ENCODE peak calls at places on chromosomes 1 and 21, in eight cellular contexts. One of them, this sample, is unnamed.

GRCh38 chr1:21938791-21939538 is 1.9 kb upstream of the HSPG2 start:
- DNase-seq in HFF-Myc: no peak
- DNase-seq in uterus: no peak
- DNase-seq in A673: no peak
- DNase-seq in fibroblast of the aortic adventitia: peak
- DNase-seq in AG10803: no peak
- DNase-seq in foreskin keratinocyte: peak
- DNase-seq in brain microvascular endothelial cell: no peak
- DNase-seq in this sample: no peak

GRCh38 chr1:172999349-172999748 is 51.4 kb downstream of the TNFSF18 start:
- DNase-seq in foreskin keratinocyte: no peak
- DNase-seq in brain microvascular endothelial cell: no peak
- DNase-seq in AG10803: no peak
- DNase-seq in A673: no peak
- DNase-seq in uterus: no peak
- DNase-seq in fibroblast of the aortic adventitia: peak
- DNase-seq in HFF-Myc: no peak
- DNase-seq in this sample: no peak

GRCh38 chr1:219790834-219791615 is 137.3 kb downstream of the SLC30A10 start:
- DNase-seq in A673: no peak
- DNase-seq in brain microvascular endothelial cell: peak
- DNase-seq in foreskin keratinocyte: no peak
- DNase-seq in AG10803: peak
- DNase-seq in uterus: no peak
- DNase-seq in fibroblast of the aortic adventitia: peak
- DNase-seq in HFF-Myc: no peak
- DNase-seq in this sample: no peak

GRCh38 chr1:10625554-10625953 is 150.8 kb downstream of the PEX14 start:
- DNase-seq in brain microvascular endothelial cell: no peak
- DNase-seq in A673: no peak
- DNase-seq in HFF-Myc: peak
- DNase-seq in AG10803: peak
- DNase-seq in uterus: peak
- DNase-seq in fibroblast of the aortic adventitia: no peak
- DNase-seq in foreskin keratinocyte: no peak
- DNase-seq in this sample: no peak

GRCh38 chr1:201229771-201230635 is 39.4 kb downstream of the IGFN1 start:
- DNase-seq in fibroblast of the aortic adventitia: peak
- DNase-seq in A673: no peak
- DNase-seq in HFF-Myc: peak
- DNase-seq in AG10803: peak
- DNase-seq in uterus: no peak
- DNase-seq in brain microvascular endothelial cell: peak
- DNase-seq in foreskin keratinocyte: peak
- DNase-seq in this sample: peak

GRCh38 chr1:53604291-53604919 is 134.6 kb downstream of the GLIS1 start:
- DNase-seq in brain microvascular endothelial cell: no peak
- DNase-seq in fibroblast of the aortic adventitia: no peak
- DNase-seq in AG10803: no peak
- DNase-seq in uterus: no peak
- DNase-seq in HFF-Myc: no peak
- DNase-seq in foreskin keratinocyte: no peak
- DNase-seq in A673: no peak
- DNase-seq in this sample: no peak

GRCh38 chr1:225462714-225463574 is 35.1 kb upstream of the LBR start:
- DNase-seq in foreskin keratinocyte: no peak
- DNase-seq in uterus: peak
- DNase-seq in brain microvascular endothelial cell: no peak
- DNase-seq in fibroblast of the aortic adventitia: no peak
- DNase-seq in AG10803: no peak
- DNase-seq in A673: peak
- DNase-seq in HFF-Myc: no peak
- DNase-seq in this sample: no peak

GRCh38 chr21:41939391-41939790 is 14.4 kb downstream of the C2CD2 start:
- DNase-seq in AG10803: no peak
- DNase-seq in A673: no peak
- DNase-seq in brain microvascular endothelial cell: no peak
- DNase-seq in uterus: no peak
- DNase-seq in fibroblast of the aortic adventitia: no peak
- DNase-seq in foreskin keratinocyte: no peak
- DNase-seq in HFF-Myc: no peak
- DNase-seq in this sample: no peak

GRCh38 chr1:21497466-21498061 is 11.7 kb upstream of the ALPL start:
- DNase-seq in fibroblast of the aortic adventitia: no peak
- DNase-seq in brain microvascular endothelial cell: no peak
- DNase-seq in HFF-Myc: no peak
- DNase-seq in A673: no peak
- DNase-seq in uterus: no peak
- DNase-seq in foreskin keratinocyte: no peak
- DNase-seq in AG10803: no peak
- DNase-seq in this sample: no peak

GRCh38 chr1:211482306-211482705 is 9.7 kb downstream of the RD3 start:
- DNase-seq in HFF-Myc: no peak
- DNase-seq in foreskin keratinocyte: no peak
- DNase-seq in brain microvascular endothelial cell: no peak
- DNase-seq in AG10803: no peak
- DNase-seq in A673: no peak
- DNase-seq in fibroblast of the aortic adventitia: no peak
- DNase-seq in uterus: no peak
- DNase-seq in this sample: no peak

GRCh38 chr1:197761654-197762053 is 13.6 kb downstream of the DENND1B start:
- DNase-seq in fibroblast of the aortic adventitia: no peak
- DNase-seq in uterus: no peak
- DNase-seq in foreskin keratinocyte: no peak
- DNase-seq in A673: no peak
- DNase-seq in AG10803: no peak
- DNase-seq in brain microvascular endothelial cell: no peak
- DNase-seq in HFF-Myc: no peak
- DNase-seq in this sample: no peak

GRCh38 chr1:237507005-237507404 is 383.7 kb downstream of the ZP4 start:
- DNase-seq in HFF-Myc: no peak
- DNase-seq in A673: no peak
- DNase-seq in fibroblast of the aortic adventitia: no peak
- DNase-seq in AG10803: no peak
- DNase-seq in brain microvascular endothelial cell: no peak
- DNase-seq in foreskin keratinocyte: no peak
- DNase-seq in uterus: no peak
- DNase-seq in this sample: no peak

GRCh38 chr21:45421071-45421845 is 16.3 kb downstream of the COL18A1 start:
- DNase-seq in HFF-Myc: no peak
- DNase-seq in foreskin keratinocyte: peak
- DNase-seq in uterus: no peak
- DNase-seq in fibroblast of the aortic adventitia: no peak
- DNase-seq in A673: no peak
- DNase-seq in brain microvascular endothelial cell: no peak
- DNase-seq in AG10803: no peak
- DNase-seq in this sample: no peak

GRCh38 chr1:176119549-176119948 is 87.5 kb downstream of the COP1 start:
- DNase-seq in uterus: no peak
- DNase-seq in AG10803: peak
- DNase-seq in HFF-Myc: no peak
- DNase-seq in fibroblast of the aortic adventitia: peak
- DNase-seq in foreskin keratinocyte: peak
- DNase-seq in A673: peak
- DNase-seq in brain microvascular endothelial cell: no peak
- DNase-seq in this sample: no peak

GRCh38 chr1:116115476-116115875 is 4.3 kb downstream of the MAB21L3 start:
- DNase-seq in uterus: no peak
- DNase-seq in HFF-Myc: no peak
- DNase-seq in brain microvascular endothelial cell: peak
- DNase-seq in AG10803: peak
- DNase-seq in A673: peak
- DNase-seq in foreskin keratinocyte: peak
- DNase-seq in fibroblast of the aortic adventitia: peak
- DNase-seq in this sample: no peak

GRCh38 chr1:47585141-47585902 is 147.5 kb downstream of the FOXD2 start:
- DNase-seq in uterus: no peak
- DNase-seq in AG10803: no peak
- DNase-seq in A673: no peak
- DNase-seq in brain microvascular endothelial cell: no peak
- DNase-seq in HFF-Myc: no peak
- DNase-seq in fibroblast of the aortic adventitia: no peak
- DNase-seq in foreskin keratinocyte: no peak
- DNase-seq in this sample: no peak

GRCh38 chr1:159211331-159212136 is 6.9 kb downstream of the ACKR1 start:
- DNase-seq in brain microvascular endothelial cell: no peak
- DNase-seq in AG10803: no peak
- DNase-seq in HFF-Myc: no peak
- DNase-seq in A673: peak
- DNase-seq in uterus: peak
- DNase-seq in fibroblast of the aortic adventitia: peak
- DNase-seq in foreskin keratinocyte: no peak
- DNase-seq in this sample: peak

GRCh38 chr1:52182874-52183400 is 41.0 kb downstream of the ZFYVE9 start:
- DNase-seq in A673: no peak
- DNase-seq in AG10803: no peak
- DNase-seq in foreskin keratinocyte: no peak
- DNase-seq in uterus: no peak
- DNase-seq in HFF-Myc: no peak
- DNase-seq in fibroblast of the aortic adventitia: no peak
- DNase-seq in brain microvascular endothelial cell: no peak
- DNase-seq in this sample: no peak

GRCh38 chr1:32992489-32993214 is 28.0 kb upstream of the RNF19B start:
- DNase-seq in uterus: peak
- DNase-seq in AG10803: peak
- DNase-seq in HFF-Myc: peak
- DNase-seq in fibroblast of the aortic adventitia: peak
- DNase-seq in foreskin keratinocyte: peak
- DNase-seq in A673: peak
- DNase-seq in brain microvascular endothelial cell: peak
- DNase-seq in this sample: peak

GRCh38 chr1:40315795-40316594 is 1.1 kb downstream of the COL9A2 start:
- DNase-seq in A673: peak
- DNase-seq in foreskin keratinocyte: peak
- DNase-seq in uterus: no peak
- DNase-seq in HFF-Myc: no peak
- DNase-seq in fibroblast of the aortic adventitia: no peak
- DNase-seq in brain microvascular endothelial cell: no peak
- DNase-seq in AG10803: no peak
- DNase-seq in this sample: peak

GRCh38 chr1:8182034-8182761 is 135.7 kb upstream of the SLC45A1 start:
- DNase-seq in foreskin keratinocyte: peak
- DNase-seq in HFF-Myc: no peak
- DNase-seq in brain microvascular endothelial cell: peak
- DNase-seq in AG10803: peak
- DNase-seq in fibroblast of the aortic adventitia: peak
- DNase-seq in A673: no peak
- DNase-seq in uterus: no peak
- DNase-seq in this sample: no peak

GRCh38 chr1:58367217-58367616 is 179.3 kb downstream of the OMA1 start:
- DNase-seq in foreskin keratinocyte: no peak
- DNase-seq in AG10803: no peak
- DNase-seq in brain microvascular endothelial cell: no peak
- DNase-seq in A673: no peak
- DNase-seq in uterus: no peak
- DNase-seq in HFF-Myc: no peak
- DNase-seq in fibroblast of the aortic adventitia: no peak
- DNase-seq in this sample: no peak
- TF ChIP-seq CTCF in foreskin keratinocyte: no peak
- TF ChIP-seq CTCF in AG10803: no peak
- TF ChIP-seq CTCF in brain microvascular endothelial cell: no peak
- TF ChIP-seq CTCF in A673: no peak
- TF ChIP-seq CTCF in uterus: no peak
- TF ChIP-seq CTCF in HFF-Myc: no peak
- TF ChIP-seq CTCF in fibroblast of the aortic adventitia: no peak
- TF ChIP-seq CTCF in this sample: no peak

DNA sequence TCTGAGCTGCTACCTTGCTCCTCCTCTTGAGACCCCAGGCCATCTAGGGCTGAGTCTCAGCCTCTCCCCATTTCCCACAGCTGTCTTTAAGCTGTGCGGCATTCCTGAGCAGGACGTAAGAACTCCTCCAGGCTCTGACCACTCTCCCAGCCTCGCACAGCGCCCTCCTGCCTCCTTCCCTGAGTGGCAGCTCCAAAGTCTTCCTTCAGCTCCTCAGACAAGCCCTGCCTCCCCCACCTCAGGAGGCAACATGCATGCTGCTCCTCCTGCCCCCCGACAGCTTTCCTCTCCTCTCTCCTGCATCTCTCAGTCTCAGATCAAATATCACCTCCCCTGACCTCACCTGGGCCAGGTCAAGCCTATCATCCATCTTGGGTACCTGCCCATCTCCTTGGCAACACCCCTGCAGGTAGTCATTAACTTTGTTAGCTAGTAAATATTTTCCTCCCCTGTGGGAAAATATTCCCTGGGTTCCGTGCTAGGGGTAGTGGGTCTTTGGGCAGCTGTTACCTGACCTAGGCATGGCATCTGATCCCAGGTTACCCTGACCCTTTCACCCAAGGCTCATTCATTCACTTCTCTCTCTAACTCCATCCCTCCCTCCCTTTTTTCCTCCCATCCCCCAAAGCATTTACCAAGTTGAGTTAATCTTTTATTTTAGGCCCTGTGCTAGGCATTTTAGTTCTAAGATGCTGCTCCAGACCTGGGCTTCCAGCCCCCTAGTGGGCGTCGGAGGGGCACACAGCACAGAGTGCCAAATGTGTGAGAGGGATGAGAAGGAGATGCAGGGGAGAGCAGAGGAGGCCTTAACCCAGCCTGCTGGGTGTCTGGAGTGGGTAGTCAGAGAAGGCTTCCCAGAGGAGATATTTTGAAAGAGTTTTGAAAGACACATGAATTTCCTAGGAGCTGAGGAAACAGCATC is 419.9 kb downstream of the PTPRU start:
- DNase-seq in uterus: no peak
- DNase-seq in fibroblast of the aortic adventitia: no peak
- DNase-seq in brain microvascular endothelial cell: no peak
- DNase-seq in A673: peak
- DNase-seq in foreskin keratinocyte: no peak
- DNase-seq in HFF-Myc: no peak
- DNase-seq in AG10803: no peak
- DNase-seq in this sample: no peak
- TF ChIP-seq CTCF in uterus: no peak
- TF ChIP-seq CTCF in fibroblast of the aortic adventitia: peak
- TF ChIP-seq CTCF in brain microvascular endothelial cell: peak
- TF ChIP-seq CTCF in A673: peak
- TF ChIP-seq CTCF in foreskin keratinocyte: peak
- TF ChIP-seq CTCF in HFF-Myc: peak
- TF ChIP-seq CTCF in AG10803: peak
- TF ChIP-seq CTCF in this sample: no peak

DNA sequence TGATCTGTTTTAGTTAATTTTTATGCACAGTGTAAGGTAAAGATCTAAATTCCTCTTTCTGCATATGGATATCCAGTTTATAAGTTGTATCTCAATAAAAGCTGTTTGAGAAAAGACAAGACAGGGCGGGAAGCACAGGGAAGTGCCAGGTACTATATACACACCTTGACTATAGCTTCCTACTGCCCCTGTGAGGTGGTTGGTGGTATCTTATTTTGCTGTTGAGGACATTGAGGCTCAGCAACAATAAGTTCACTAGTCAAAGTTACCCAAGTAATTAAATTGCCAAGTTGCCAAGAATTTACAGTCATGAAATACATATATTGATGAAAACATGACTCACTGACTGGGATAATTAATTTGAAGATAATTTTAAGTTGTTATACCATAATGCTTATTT is 109.1 kb downstream of the CD247 start:
- DNase-seq in A673: no peak
- DNase-seq in fibroblast of the aortic adventitia: no peak
- DNase-seq in AG10803: no peak
- DNase-seq in HFF-Myc: no peak
- DNase-seq in foreskin keratinocyte: peak
- DNase-seq in uterus: no peak
- DNase-seq in brain microvascular endothelial cell: no peak
- DNase-seq in this sample: no peak
- TF ChIP-seq CTCF in A673: no peak
- TF ChIP-seq CTCF in fibroblast of the aortic adventitia: no peak
- TF ChIP-seq CTCF in AG10803: no peak
- TF ChIP-seq CTCF in HFF-Myc: no peak
- TF ChIP-seq CTCF in foreskin keratinocyte: peak
- TF ChIP-seq CTCF in uterus: no peak
- TF ChIP-seq CTCF in brain microvascular endothelial cell: peak
- TF ChIP-seq CTCF in this sample: no peak

GRCh38 chr1:60921175-60921574 is 161.2 kb upstream of the NFIA start:
- DNase-seq in HFF-Myc: no peak
- DNase-seq in brain microvascular endothelial cell: no peak
- DNase-seq in A673: no peak
- DNase-seq in fibroblast of the aortic adventitia: no peak
- DNase-seq in foreskin keratinocyte: no peak
- DNase-seq in AG10803: no peak
- DNase-seq in uterus: no peak
- DNase-seq in this sample: no peak
- TF ChIP-seq CTCF in HFF-Myc: no peak
- TF ChIP-seq CTCF in brain microvascular endothelial cell: no peak
- TF ChIP-seq CTCF in A673: no peak
- TF ChIP-seq CTCF in fibroblast of the aortic adventitia: no peak
- TF ChIP-seq CTCF in foreskin keratinocyte: no peak
- TF ChIP-seq CTCF in AG10803: no peak
- TF ChIP-seq CTCF in uterus: no peak
- TF ChIP-seq CTCF in this sample: no peak

This sample was measured in natural killer cell.